ENCODE peak calls at places on chromosomes 1 and 21, in eight cellular contexts. S is psoas muscle, X is breast epithelium, W is heart left ventricle, Q is AG04450, A is left ventricle myocardium inferior, Z is heart right ventricle, I is fibroblast of lung. U is an unnamed sample.

GRCh38 chr21:41966872-41967621 is 13.2 kb upstream of the C2CD2 start:
- DNase-seq in S (no peak), X (peak), W (no peak), Q (no peak), A (no peak), Z (no peak), I (no peak), U (no peak)

GRCh38 chr21:26776320-26777021 is 68.7 kb downstream of the ADAMTS1 start:
- DNase-seq in S (no peak), X (no peak), W (no peak), Q (no peak), A (no peak), Z (no peak), I (peak), U (no peak)

GRCh38 chr1:28115267-28115666 is 26.9 kb upstream of the EYA3 start:
- DNase-seq in S (no peak), X (no peak), W (peak), Q (no peak), A (no peak), Z (no peak), I (peak), U (peak)

GRCh38 chr1:201535046-201535777 is 3.7 kb upstream of the NAV1 start:
- DNase-seq in S (no peak), X (no peak), W (no peak), Q (no peak), A (no peak), Z (no peak), I (peak), U (no peak)

GRCh38 chr1:119316870-119317416 is 51.6 kb upstream of the HAO2 start:
- DNase-seq in S (no peak), X (no peak), W (no peak), Q (no peak), A (no peak), Z (no peak), I (no peak), U (no peak)

GRCh38 chr1:15848929-15849774 is 1.6 kb downstream of the SPEN start:
- DNase-seq in S (peak), X (peak), W (peak), Q (no peak), A (peak), Z (peak), I (peak), U (peak)

GRCh38 chr1:62613890-62614289 is 16.6 kb downstream of the ANGPTL3 start:
- DNase-seq in S (no peak), X (no peak), W (no peak), Q (no peak), A (no peak), Z (no peak), I (peak), U (no peak)

GRCh38 chr1:36408479-36408878 is 10.8 kb upstream of the LSM10 start:
- DNase-seq in S (no peak), X (peak), W (no peak), Q (no peak), A (no peak), Z (no peak), I (peak), U (no peak)

GRCh38 chr1:228867951-228868730 is 132.9 kb downstream of the RHOU start:
- DNase-seq in S (peak), X (no peak), W (no peak), Q (no peak), A (no peak), Z (no peak), I (no peak), U (no peak)

GRCh38 chr1:55580845-55581332 is 365.7 kb upstream of the USP24 start:
- DNase-seq in S (no peak), X (peak), W (no peak), Q (peak), A (no peak), Z (no peak), I (peak), U (no peak)

GRCh38 chr1:206897175-206897574 is at the start of gene IL24:
- DNase-seq in S (no peak), X (no peak), W (no peak), Q (no peak), A (no peak), Z (no peak), I (no peak), U (no peak)

GRCh38 chr1:3978928-3979325 is 78.9 kb upstream of the C1orf174 start:
- DNase-seq in S (no peak), X (no peak), W (no peak), Q (no peak), A (no peak), Z (no peak), I (no peak), U (peak)

GRCh38 chr1:227934476-227935313 is 13.0 kb downstream of the WNT9A start:
- DNase-seq in S (peak), X (no peak), W (no peak), Q (no peak), A (no peak), Z (no peak), I (peak), U (peak)

GRCh38 chr1:25610822-25611630 is 5.6 kb upstream of the MAN1C1 start:
- DNase-seq in S (no peak), X (no peak), W (no peak), Q (no peak), A (no peak), Z (no peak), I (no peak), U (no peak)

GRCh38 chr1:3251099-3251809 is 182.3 kb downstream of the PRDM16 start:
- DNase-seq in S (no peak), X (no peak), W (no peak), Q (no peak), A (no peak), Z (no peak), I (no peak), U (no peak)

GRCh38 chr1:47696911-47697441 is 259.1 kb downstream of the FOXD2 start:
- DNase-seq in S (no peak), X (no peak), W (no peak), Q (no peak), A (no peak), Z (no peak), I (no peak), U (peak)

GRCh38 chr1:17200756-17201155 is 4.2 kb upstream of the PADI1 start:
- DNase-seq in S (no peak), X (no peak), W (no peak), Q (no peak), A (no peak), Z (no peak), I (no peak), U (no peak)

GRCh38 chr21:38849776-38850175 is 44.0 kb downstream of the ETS2 start:
- DNase-seq in S (no peak), X (no peak), W (no peak), Q (no peak), A (no peak), Z (no peak), I (no peak), U (no peak)

GRCh38 chr1:30525980-30526651 is 197.3 kb downstream of the MATN1 start:
- DNase-seq in S (peak), X (no peak), W (peak), Q (no peak), A (peak), Z (peak), I (peak), U (peak)

GRCh38 chr1:62436039-62436465 is 797 bp upstream of the USP1 start:
- DNase-seq in S (peak), X (no peak), W (peak), Q (no peak), A (peak), Z (peak), I (no peak), U (peak)

GRCh38 chr1:244732846-244733450 is 80.0 kb downstream of the DESI2 start:
- DNase-seq in S (no peak), X (no peak), W (no peak), Q (no peak), A (no peak), Z (no peak), I (no peak), U (peak)

GRCh38 chr1:32180186-32181060 is 948 bp downstream of the TXLNA start:
- DNase-seq in S (peak), X (no peak), W (peak), Q (no peak), A (peak), Z (peak), I (peak), U (peak)

GRCh38 chr1:26971590-26971989 is 11.3 kb upstream of the KDF1 start:
- DNase-seq in S (no peak), X (no peak), W (no peak), Q (no peak), A (no peak), Z (no peak), I (no peak), U (no peak)
- H3K27ac ChIP-seq in S (no peak), X (no peak), W (no peak), Q (no peak), A (no peak), Z (no peak), I (no peak), U (no peak)

DNA sequence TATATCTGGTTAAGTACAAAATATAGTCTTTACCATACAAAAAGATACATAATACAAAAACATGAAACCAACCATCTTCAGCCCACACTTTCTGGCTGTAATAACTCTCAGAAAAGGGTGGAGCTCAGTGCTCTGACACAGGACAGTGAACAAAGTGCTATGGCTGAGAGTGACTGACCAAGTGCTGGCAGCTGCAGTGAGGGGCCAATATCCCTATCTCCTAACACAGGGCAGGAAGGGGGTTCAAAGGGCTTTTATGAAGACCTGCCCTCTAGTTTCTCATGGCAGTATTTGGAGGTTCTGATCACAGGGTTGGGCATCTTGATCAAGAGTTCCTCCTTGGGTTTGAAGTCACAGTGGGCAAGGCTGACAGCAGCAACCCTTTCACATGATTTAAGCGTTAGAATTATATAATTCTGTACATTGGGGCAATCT is 3.9 kb downstream of the TXNIP start:
- DNase-seq in S (no peak), X (no peak), W (no peak), Q (no peak), A (no peak), Z (no peak), I (no peak), U (no peak)
- H3K4me3 ChIP-seq in S (peak), X (peak), W (peak), Q (no peak), A (peak), Z (peak), I (peak), U (no peak)

GRCh38 chr1:23607944-23608343 is 48.6 kb upstream of the ID3 start:
- DNase-seq in S (no peak), X (no peak), W (no peak), Q (no peak), A (no peak), Z (no peak), I (no peak), U (no peak)
- H3K27ac ChIP-seq in S (no peak), X (no peak), W (no peak), Q (no peak), A (no peak), Z (no peak), I (no peak), U (no peak)

DNA sequence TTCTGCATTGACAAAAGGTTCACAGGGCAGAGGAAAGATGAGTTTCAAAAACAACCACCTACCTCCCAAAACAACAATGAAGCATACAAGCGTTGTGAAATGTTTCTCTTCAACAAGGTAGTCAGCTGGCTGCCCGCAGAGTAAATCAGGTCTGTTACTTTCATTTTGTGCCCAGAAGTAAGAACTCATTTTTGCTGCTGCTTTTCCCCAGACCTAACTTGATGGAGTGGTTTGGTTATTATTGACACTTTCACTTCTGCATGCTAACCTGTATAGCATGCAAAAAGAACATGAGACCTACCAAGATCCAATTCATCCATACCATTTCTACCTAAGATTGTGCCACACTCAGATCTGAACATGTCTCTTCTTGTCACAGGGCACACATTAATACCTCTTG is 1.3 kb downstream of the SLC9C2 start:
- DNase-seq in S (no peak), X (no peak), W (no peak), Q (no peak), A (no peak), Z (no peak), I (no peak), U (no peak)
- H3K4me3 ChIP-seq in S (no peak), X (no peak), W (no peak), Q (no peak), A (no peak), Z (no peak), I (no peak), U (no peak)

DNA sequence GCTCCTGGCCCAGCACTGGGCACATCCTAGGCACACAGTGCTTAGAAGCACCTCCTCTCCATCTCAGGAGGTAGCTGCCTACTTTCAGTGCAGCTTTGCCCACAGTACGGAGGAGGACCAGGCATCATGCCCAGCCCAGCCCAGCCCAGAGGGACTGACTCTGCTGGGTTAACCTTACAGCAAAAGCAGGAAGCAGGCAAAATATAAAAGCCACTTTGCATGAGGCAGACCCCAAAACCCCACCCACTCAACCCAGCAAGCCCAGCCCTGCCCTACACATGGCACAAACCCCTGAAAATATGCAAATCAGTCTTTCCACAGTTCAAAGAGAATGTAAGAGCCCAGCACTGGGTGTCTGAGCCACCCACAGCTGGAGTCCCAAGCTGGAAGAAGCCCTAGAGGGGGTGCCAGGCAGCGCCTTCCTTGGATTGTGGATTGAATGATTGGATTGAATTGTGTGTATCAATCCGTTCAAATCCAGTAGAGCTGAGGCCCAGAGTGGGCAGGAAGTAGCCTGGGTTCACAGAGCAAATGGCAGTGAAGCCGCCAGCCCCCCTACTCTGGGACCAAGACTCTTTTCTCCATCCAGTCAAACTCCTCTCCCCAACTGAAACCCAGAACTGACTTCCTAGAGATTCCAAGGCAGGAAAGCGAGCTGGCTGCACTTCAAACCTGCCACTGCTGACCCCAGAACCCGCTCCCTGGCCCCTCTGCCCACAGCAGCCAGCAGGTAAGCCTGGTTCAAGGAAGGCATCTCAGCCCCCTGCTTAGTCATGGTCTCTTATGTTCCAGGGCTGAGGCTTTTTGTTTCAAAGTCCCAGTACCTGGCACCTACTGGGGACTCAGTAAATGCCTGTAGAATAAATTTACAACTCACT is 117.7 kb downstream of the LACTBL1 start:
- DNase-seq in S (no peak), X (no peak), W (no peak), Q (no peak), A (no peak), Z (no peak), I (no peak), U (no peak)
- H3K27ac ChIP-seq in S (no peak), X (no peak), W (no peak), Q (no peak), A (no peak), Z (no peak), I (no peak), U (no peak)

DNA sequence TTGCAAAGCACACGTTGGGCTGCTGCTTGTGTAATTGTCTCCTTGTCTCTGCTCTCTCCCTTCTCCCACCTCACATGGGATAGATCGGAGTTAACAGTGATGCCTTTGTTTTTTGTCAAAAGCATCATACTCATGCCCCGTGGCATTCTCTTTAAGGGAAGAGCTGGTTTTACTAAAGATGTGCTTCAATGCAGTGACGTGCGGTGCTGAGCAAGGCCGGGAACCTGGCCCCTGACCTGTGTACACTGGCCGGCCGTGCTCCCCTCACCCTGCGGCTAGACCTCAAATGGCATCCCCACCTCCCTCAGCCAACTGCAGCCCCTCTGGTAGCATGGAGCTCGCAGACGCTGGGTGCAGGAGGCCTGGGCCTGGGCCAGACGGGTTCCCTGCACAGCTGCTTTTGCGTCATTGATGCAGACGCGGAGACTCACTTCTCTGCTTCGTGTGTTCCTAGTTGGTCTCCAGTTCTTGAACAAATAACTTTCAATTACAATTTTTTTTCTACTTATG is 19.9 kb downstream of the AGPAT3 start:
- DNase-seq in S (no peak), X (no peak), W (no peak), Q (no peak), A (no peak), Z (no peak), I (no peak), U (no peak)
- H3K4me3 ChIP-seq in S (no peak), X (no peak), W (no peak), Q (no peak), A (no peak), Z (no peak), I (no peak), U (no peak)

DNA sequence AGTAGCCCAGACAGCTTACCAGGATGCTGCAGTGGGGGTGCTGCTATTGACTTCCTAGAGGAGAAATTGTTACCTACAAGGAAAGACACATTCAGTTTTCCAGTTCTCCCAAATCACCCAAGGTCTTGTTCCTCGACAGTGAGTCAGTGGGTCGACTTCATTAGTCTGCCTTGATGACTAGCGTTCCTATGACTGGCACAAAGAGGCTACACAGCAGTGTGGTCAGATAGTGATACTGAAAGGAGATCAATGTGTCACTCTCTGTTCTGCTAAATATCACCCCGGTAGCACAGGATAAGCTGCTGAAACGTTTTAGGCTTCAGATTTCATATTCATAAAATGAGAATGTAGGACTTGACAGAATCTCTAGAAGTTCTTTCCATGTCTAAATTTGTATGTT is 357.4 kb downstream of the LMX1A start:
- DNase-seq in S (no peak), X (no peak), W (no peak), Q (no peak), A (no peak), Z (no peak), I (no peak), U (no peak)
- H3K27ac ChIP-seq in S (no peak), X (no peak), W (no peak), Q (no peak), A (no peak), Z (no peak), I (no peak), U (no peak)

DNA sequence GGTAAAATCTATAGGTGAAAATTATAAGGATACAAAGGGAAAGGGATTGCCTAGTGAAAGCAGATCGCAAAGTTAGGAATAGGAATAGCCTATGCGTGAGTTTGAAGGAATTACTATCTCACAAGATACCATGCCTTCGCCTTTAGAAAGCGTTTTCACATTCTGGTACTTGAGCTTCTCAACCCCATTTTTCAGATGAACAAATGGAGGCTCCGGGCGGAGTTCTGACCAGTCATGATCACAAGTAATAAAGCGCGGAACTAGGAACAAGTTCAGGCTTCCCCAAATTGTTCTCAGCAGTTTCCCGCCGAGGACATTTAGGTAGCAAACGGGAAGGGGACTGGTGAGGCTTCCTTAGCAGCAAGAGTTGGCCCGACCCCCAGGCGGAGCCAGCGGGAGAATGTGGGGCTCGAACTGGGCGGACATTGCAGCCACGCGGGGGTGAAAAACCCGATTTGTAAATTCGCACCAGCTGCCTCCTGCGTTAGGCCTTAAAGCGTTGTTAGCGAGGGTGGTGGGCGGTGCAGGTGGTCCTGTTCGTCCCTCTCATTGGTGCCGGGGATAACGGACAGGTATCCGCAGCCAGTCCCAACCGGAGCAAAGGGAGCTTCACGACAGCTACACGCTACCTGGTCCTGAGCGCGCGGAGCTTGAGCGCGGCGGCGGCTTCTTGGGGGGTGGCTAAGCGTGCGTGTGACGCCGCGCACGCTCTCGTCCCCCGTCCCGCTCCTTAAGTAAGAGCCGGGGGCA is 15.4 kb downstream of the SEMA6C start:
- DNase-seq in S (peak), X (peak), W (peak), Q (peak), A (peak), Z (peak), I (peak), U (peak)
- H3K4me3 ChIP-seq in S (peak), X (peak), W (peak), Q (peak), A (peak), Z (peak), I (peak), U (peak)

U was measured in aorta.